ENCODE peak calls at places on chromosomes 13 and 19, in seven cellular contexts. One of them, this sample, is unnamed.

GRCh38 chr19:17655751-17656480 is 32.2 kb downstream of the UNC13A start:
- DNase-seq in GM23248: no peak
- DNase-seq in thyroid gland: no peak
- DNase-seq in left lung: peak; percentile 60
- DNase-seq in kidney: peak; percentile 51
- DNase-seq in psoas muscle: peak; percentile 45
- DNase-seq in esophagus squamous epithelium: no peak
- DNase-seq in this sample: no peak

GRCh38 chr13:55160911-55161310 is 1979.8 kb upstream of the PRR20A start:
- DNase-seq in psoas muscle: no peak
- DNase-seq in left lung: no peak
- DNase-seq in esophagus squamous epithelium: no peak
- DNase-seq in thyroid gland: no peak
- DNase-seq in GM23248: no peak
- DNase-seq in kidney: no peak
- DNase-seq in this sample: no peak

GRCh38 chr13:24629320-24629719 is 50.9 kb upstream of the ATP12A start:
- DNase-seq in left lung: no peak
- DNase-seq in psoas muscle: no peak
- DNase-seq in esophagus squamous epithelium: no peak
- DNase-seq in thyroid gland: no peak
- DNase-seq in kidney: no peak
- DNase-seq in GM23248: peak; percentile 50
- DNase-seq in this sample: no peak

GRCh38 chr19:16166417-16166816 is 6.9 kb downstream of the CIB3 start:
- DNase-seq in left lung: no peak
- DNase-seq in kidney: no peak
- DNase-seq in psoas muscle: no peak
- DNase-seq in thyroid gland: no peak
- DNase-seq in GM23248: no peak
- DNase-seq in esophagus squamous epithelium: no peak
- DNase-seq in this sample: no peak

GRCh38 chr13:69565334-69565733 is 542.3 kb upstream of the ATXN8OS start:
- DNase-seq in psoas muscle: no peak
- DNase-seq in left lung: no peak
- DNase-seq in thyroid gland: no peak
- DNase-seq in kidney: no peak
- DNase-seq in GM23248: peak; percentile 10
- DNase-seq in esophagus squamous epithelium: no peak
- DNase-seq in this sample: no peak

GRCh38 chr13:109802936-109803335 is 16.6 kb upstream of the IRS2 start:
- DNase-seq in kidney: no peak
- DNase-seq in GM23248: no peak
- DNase-seq in psoas muscle: no peak
- DNase-seq in esophagus squamous epithelium: no peak
- DNase-seq in left lung: no peak
- DNase-seq in thyroid gland: no peak
- DNase-seq in this sample: no peak

GRCh38 chr13:27712421-27712820 is 79.9 kb upstream of the GSX1 start:
- DNase-seq in kidney: no peak
- DNase-seq in psoas muscle: no peak
- DNase-seq in thyroid gland: peak; percentile 17
- DNase-seq in esophagus squamous epithelium: no peak
- DNase-seq in GM23248: no peak
- DNase-seq in left lung: no peak
- DNase-seq in this sample: peak; percentile 26

GRCh38 chr13:52010890-52011689 is at the start of gene ATP7B:
- DNase-seq in esophagus squamous epithelium: no peak
- DNase-seq in thyroid gland: peak; percentile 21
- DNase-seq in left lung: peak; percentile 81
- DNase-seq in GM23248: peak; percentile 42
- DNase-seq in psoas muscle: peak; percentile 49
- DNase-seq in kidney: peak; percentile 73
- DNase-seq in this sample: no peak

GRCh38 chr13:50589651-50590054 is 253.8 kb downstream of the DLEU7 start:
- DNase-seq in thyroid gland: no peak
- DNase-seq in psoas muscle: no peak
- DNase-seq in GM23248: peak; percentile 96
- DNase-seq in kidney: no peak
- DNase-seq in left lung: no peak
- DNase-seq in esophagus squamous epithelium: no peak
- DNase-seq in this sample: no peak

GRCh38 chr19:48501446-48501960 is 10.1 kb downstream of the LMTK3 start:
- DNase-seq in kidney: peak; percentile 94
- DNase-seq in psoas muscle: no peak
- DNase-seq in thyroid gland: peak; percentile 81
- DNase-seq in left lung: peak; percentile 88
- DNase-seq in esophagus squamous epithelium: no peak
- DNase-seq in GM23248: no peak
- DNase-seq in this sample: peak; percentile 43

GRCh38 chr13:66547685-66548084 is 682.5 kb downstream of the PCDH9 start:
- DNase-seq in kidney: no peak
- DNase-seq in GM23248: no peak
- DNase-seq in psoas muscle: no peak
- DNase-seq in thyroid gland: no peak
- DNase-seq in left lung: no peak
- DNase-seq in esophagus squamous epithelium: no peak
- DNase-seq in this sample: no peak

DNA sequence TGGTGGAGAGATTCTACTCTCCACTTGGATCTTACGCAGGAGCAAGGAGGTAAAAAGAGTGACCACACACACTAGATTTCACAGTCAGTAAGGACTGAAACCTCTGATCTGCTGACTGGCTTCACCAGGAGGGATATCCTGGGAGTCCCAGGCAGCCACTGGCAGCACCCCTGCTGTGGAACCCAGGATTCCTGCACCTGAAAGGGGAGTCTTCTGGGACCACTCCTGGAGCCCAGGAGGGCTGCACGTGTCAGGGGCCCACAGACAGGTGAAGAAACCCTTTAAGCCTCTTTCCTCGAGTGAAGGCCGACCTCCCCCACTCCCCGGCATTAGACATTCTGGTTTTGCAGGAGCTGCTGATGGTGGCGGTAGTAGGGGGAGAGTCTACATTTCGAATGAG is 62.5 kb downstream of the ALOX5AP start:
- DNase-seq in left lung: no peak
- DNase-seq in esophagus squamous epithelium: no peak
- DNase-seq in GM23248: no peak
- DNase-seq in thyroid gland: no peak
- DNase-seq in kidney: no peak
- DNase-seq in psoas muscle: no peak
- DNase-seq in this sample: no peak
- H3K4me1 ChIP-seq in left lung: peaks cover 20% of the 10 kb centered on the region
- H3K4me1 ChIP-seq in esophagus squamous epithelium: peaks cover 18% of the 10 kb centered on the region
- H3K4me1 ChIP-seq in GM23248: peaks cover 25% of the 10 kb centered on the region
- H3K4me1 ChIP-seq in thyroid gland: peaks cover 16% of the 10 kb centered on the region
- H3K4me1 ChIP-seq in kidney: peaks cover 24% of the 10 kb centered on the region
- H3K4me1 ChIP-seq in psoas muscle: peaks cover under 1% of the 10 kb centered on the region
- H3K4me1 ChIP-seq in this sample: peaks cover 15% of the 10 kb centered on the region

DNA sequence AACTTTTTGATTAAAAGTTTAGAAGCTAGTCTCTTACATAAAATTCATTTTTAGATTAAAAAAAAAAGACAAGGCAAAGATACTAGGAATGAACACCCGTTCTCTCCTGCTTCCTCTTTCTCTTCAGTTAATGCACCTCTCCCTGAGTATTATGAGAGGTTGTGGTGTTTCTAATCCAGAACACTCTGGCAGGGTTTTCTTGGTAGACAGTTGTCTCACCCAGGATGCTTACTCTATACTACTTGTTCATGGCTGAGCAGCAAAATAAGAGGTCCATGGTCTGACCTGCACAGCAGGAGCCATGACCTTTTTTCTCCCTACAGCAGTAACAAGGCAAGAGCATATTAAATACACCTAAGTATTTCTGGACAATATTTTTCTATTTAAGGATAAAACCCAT is 62.0 kb downstream of the MICU2 start:
- DNase-seq in esophagus squamous epithelium: no peak
- DNase-seq in GM23248: no peak
- DNase-seq in left lung: no peak
- DNase-seq in thyroid gland: no peak
- DNase-seq in kidney: no peak
- DNase-seq in psoas muscle: no peak
- DNase-seq in this sample: no peak
- H3K27ac ChIP-seq in esophagus squamous epithelium: no peak overlapping the region
- H3K27ac ChIP-seq in GM23248: no peak overlapping the region
- H3K27ac ChIP-seq in left lung: no peak overlapping the region
- H3K27ac ChIP-seq in thyroid gland: no peak overlapping the region
- H3K27ac ChIP-seq in kidney: no peak overlapping the region
- H3K27ac ChIP-seq in psoas muscle: no peak overlapping the region
- H3K27ac ChIP-seq in this sample: no peak overlapping the region

DNA sequence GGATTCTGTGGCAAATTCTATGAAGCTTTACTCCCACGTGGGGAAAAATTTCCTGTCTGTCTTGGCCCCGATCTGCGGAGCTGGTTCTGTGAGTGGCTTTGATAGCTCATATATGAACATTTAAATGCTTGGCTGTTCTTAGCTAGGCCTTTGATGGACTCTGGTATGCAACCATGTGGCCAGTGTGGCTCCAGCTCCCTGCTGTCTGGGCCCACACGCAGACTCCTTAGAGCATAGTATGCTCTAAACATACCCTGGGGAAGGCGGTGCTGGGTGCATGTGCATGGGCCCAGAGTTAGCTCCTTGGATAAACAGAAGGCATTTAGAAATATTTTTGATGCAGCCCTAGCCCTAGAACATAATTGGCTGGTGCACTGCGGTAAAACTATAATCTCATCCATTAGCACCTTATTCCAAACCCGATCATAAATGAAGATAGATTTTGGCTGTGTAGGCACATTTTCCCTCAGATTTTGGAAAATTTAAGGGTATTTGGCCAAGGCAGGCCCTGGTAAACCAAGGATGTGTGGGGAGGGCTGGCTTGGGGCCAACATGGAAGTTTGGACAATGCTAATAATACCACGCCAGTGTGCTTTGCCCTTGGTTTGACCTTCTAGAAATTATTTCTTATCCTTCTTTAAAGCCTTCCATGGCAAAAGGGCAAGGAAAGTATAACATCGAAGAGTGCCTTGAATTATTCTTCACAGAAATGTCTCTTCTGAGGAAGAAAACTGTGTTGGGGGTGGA is 153.5 kb downstream of the LMO7 start:
- DNase-seq in kidney: no peak
- DNase-seq in GM23248: peak; percentile 10
- DNase-seq in psoas muscle: no peak
- DNase-seq in esophagus squamous epithelium: no peak
- DNase-seq in thyroid gland: no peak
- DNase-seq in left lung: no peak
- DNase-seq in this sample: no peak
- H3K4me1 ChIP-seq in kidney: peaks cover 54% of the 10 kb centered on the region
- H3K4me1 ChIP-seq in GM23248: peaks cover 50% of the 10 kb centered on the region
- H3K4me1 ChIP-seq in psoas muscle: peaks cover 87% of the 10 kb centered on the region
- H3K4me1 ChIP-seq in esophagus squamous epithelium: peaks cover 5% of the 10 kb centered on the region
- H3K4me1 ChIP-seq in thyroid gland: peaks cover 46% of the 10 kb centered on the region
- H3K4me1 ChIP-seq in left lung: peaks cover 24% of the 10 kb centered on the region
- H3K4me1 ChIP-seq in this sample: no peaks in the 10 kb centered on the region

DNA sequence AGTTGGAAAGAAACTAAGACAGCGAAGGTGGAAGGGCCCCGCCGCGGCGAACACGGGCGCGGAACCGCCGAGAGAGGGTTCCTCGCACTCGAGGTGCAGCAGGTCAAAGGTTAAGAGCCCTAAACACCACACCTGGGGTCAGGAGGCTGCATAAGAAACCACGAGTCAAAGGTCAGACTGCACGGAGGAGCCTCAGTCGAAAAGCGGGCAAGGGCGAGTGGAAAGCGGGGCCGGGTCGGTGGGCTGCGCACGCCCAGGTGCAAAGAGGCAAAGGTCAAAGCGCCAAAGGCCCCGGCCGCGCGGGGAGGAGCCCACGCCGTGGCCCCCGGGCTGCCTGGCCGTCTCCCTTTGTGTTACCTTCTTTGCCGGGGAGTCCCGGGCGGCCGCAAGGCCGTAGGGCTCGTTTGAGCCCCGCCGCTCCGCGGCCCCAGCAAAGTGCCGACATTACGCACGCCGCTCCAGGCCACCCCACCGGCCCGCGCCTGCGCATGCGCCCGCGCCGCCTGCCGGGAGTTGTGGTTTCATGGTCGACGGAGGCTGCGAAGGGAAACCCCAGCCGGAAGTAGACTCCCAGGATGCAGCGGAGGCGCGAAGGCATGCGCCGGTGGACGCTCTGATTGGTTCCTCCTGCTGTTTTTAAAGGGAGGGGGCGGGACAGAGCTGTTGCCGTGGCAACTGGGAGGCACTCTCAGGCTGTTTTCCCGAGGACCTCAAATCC is at the start of gene POLRMT:
- DNase-seq in kidney: peak; percentile 99
- DNase-seq in thyroid gland: peak; percentile 99
- DNase-seq in esophagus squamous epithelium: peak; percentile 89
- DNase-seq in GM23248: peak; percentile 99
- DNase-seq in left lung: peak; percentile 98
- DNase-seq in psoas muscle: peak; percentile 99
- DNase-seq in this sample: peak; percentile 96
- H3K27ac ChIP-seq in kidney: peak within 1 kb of the TSS; percentile 17
- H3K27ac ChIP-seq in thyroid gland: peak within 1 kb of the TSS; percentile 44
- H3K27ac ChIP-seq in esophagus squamous epithelium: peak within 1 kb of the TSS; percentile 89
- H3K27ac ChIP-seq in GM23248: peak within 1 kb of the TSS; percentile 78
- H3K27ac ChIP-seq in left lung: peak within 1 kb of the TSS; percentile 77
- H3K27ac ChIP-seq in psoas muscle: peak within 1 kb of the TSS; percentile 86
- H3K27ac ChIP-seq in this sample: peak within 1 kb of the TSS; percentile 70

GRCh38 chr13:113415032-113415431 is 38.3 kb downstream of the ADPRHL1 start:
- DNase-seq in thyroid gland: no peak
- DNase-seq in kidney: peak; percentile 71
- DNase-seq in GM23248: no peak
- DNase-seq in left lung: peak; percentile 47
- DNase-seq in psoas muscle: no peak
- DNase-seq in esophagus squamous epithelium: no peak
- DNase-seq in this sample: no peak
- H3K4me1 ChIP-seq in thyroid gland: no peaks in the 10 kb centered on the region
- H3K4me1 ChIP-seq in kidney: no peaks in the 10 kb centered on the region
- H3K4me1 ChIP-seq in GM23248: peaks cover 23% of the 10 kb centered on the region
- H3K4me1 ChIP-seq in left lung: no peaks in the 10 kb centered on the region
- H3K4me1 ChIP-seq in psoas muscle: peaks cover 30% of the 10 kb centered on the region
- H3K4me1 ChIP-seq in esophagus squamous epithelium: peaks cover 4% of the 10 kb centered on the region
- H3K4me1 ChIP-seq in this sample: no peaks in the 10 kb centered on the region

This sample was measured in CD4-positive, CD25-positive, alpha-beta regulatory T cell.